ENCODE peak calls at places on chromosomes 5 and 9, in four cellular contexts. K is Panc1, I is tibial artery, B is OCI-LY7. U is an unnamed sample.
A peak's percentile ranks its signal among the peaks of the same experiment; 100 is the strongest.

GRCh38 chr5:94111209-94112004 is 370.0 kb upstream of the POU5F2 start:
- DNase-seq in K (peak; percentile 77), I (peak; percentile 97), B (peak; percentile 95), U (peak; percentile 94)

GRCh38 chr9:121652037-121652837 is 803 bp downstream of the DAB2IP start:
- DNase-seq in B (no peak), K (no peak), I (no peak), U (no peak)

GRCh38 chr5:90518666-90519065 is 10.7 kb downstream of the LYSMD3 start:
- DNase-seq in K (no peak), B (peak; percentile 5), I (no peak), U (no peak)

GRCh38 chr5:2550479-2550878 is 201.0 kb downstream of the IRX2 start:
- DNase-seq in B (no peak), K (no peak), I (no peak), U (no peak)

GRCh38 chr9:89536145-89536574 is 38.2 kb upstream of the SEMA4D start:
- DNase-seq in K (no peak), B (no peak), I (no peak), U (no peak)

GRCh38 chr9:5178126-5178805 is 7.2 kb downstream of the INSL6 start:
- DNase-seq in I (no peak), B (no peak), K (no peak), U (no peak)

GRCh38 chr5:132876020-132876759 is 2.7 kb downstream of the LEAP2 start:
- DNase-seq in K (no peak), B (no peak), I (no peak), U (no peak)

GRCh38 chr5:165310031-165310430 is 1804.6 kb downstream of the MAT2B start:
- DNase-seq in I (no peak), K (no peak), B (no peak), U (no peak)

GRCh38 chr9:81490605-81491331 is 198.6 kb downstream of the TLE1 start:
- DNase-seq in I (no peak), K (no peak), B (no peak), U (peak; percentile 76)

GRCh38 chr5:133472829-133473228 is 139.5 kb downstream of the FSTL4 start:
- DNase-seq in K (no peak), B (no peak), I (no peak), U (no peak)

GRCh38 chr5:132074772-132075718 is 1.5 kb downstream of the CSF2 start:
- DNase-seq in K (no peak), B (no peak), I (no peak), U (no peak)

GRCh38 chr9:74497750-74498615 is 848 bp downstream of the RORB start:
- DNase-seq in I (peak; percentile 68), B (no peak), K (no peak), U (no peak)

GRCh38 chr5:116938488-116938887 is 363.9 kb upstream of the SEMA6A start:
- DNase-seq in B (no peak), I (no peak), K (no peak), U (no peak)

GRCh38 chr9:6620796-6621195 is 24.7 kb downstream of the GLDC start:
- DNase-seq in K (no peak), I (no peak), B (no peak), U (no peak)

GRCh38 chr9:88429595-88430430 is 41.6 kb downstream of the SPIN1 start:
- DNase-seq in B (no peak), I (no peak), K (no peak), U (no peak)

GRCh38 chr5:6583049-6583880 is 49.6 kb downstream of the NSUN2 start:
- DNase-seq in B (no peak), K (no peak), I (no peak), U (no peak)

GRCh38 chr9:136545966-136546696 is at the start of gene NOTCH1:
- DNase-seq in B (peak; percentile 91), K (no peak), I (peak; percentile 98), U (peak; percentile 47)

GRCh38 chr5:13941468-13941867 is 3.0 kb downstream of the DNAH5 start:
- DNase-seq in I (no peak), K (no peak), B (no peak), U (no peak)

GRCh38 chr9:136293476-136294077 is 10.3 kb downstream of the CCDC187 start:
- DNase-seq in B (no peak), I (no peak), K (no peak), U (no peak)

GRCh38 chr9:89757776-89758528 is 153.1 kb downstream of the GADD45G start:
- DNase-seq in K (no peak), B (no peak), I (no peak), U (no peak)

GRCh38 chr5:134249469-134250379 is 23.9 kb upstream of the PPP2CA start:
- DNase-seq in I (no peak), B (no peak), K (no peak), U (no peak)

GRCh38 chr9:12818431-12819000 is 43.7 kb downstream of the LURAP1L start:
- DNase-seq in B (no peak), I (no peak), K (no peak), U (no peak)

GRCh38 chr9:26770821-26771220 is 121.8 kb downstream of the CAAP1 start:
- DNase-seq in K (no peak), I (no peak), B (no peak), U (no peak)

GRCh38 chr5:132283423-132284043 is 10.7 kb upstream of the SLC22A4 start:
- DNase-seq in K (no peak), B (peak; percentile 15), I (no peak), U (no peak)

GRCh38 chr5:458547-459353 is 15.8 kb downstream of the EXOC3 start:
- DNase-seq in I (peak; percentile 65), B (no peak), K (no peak), U (peak; percentile 75)

GRCh38 chr9:125908138-125908537 is 161.0 kb downstream of the PBX3 start:
- DNase-seq in B (no peak), K (no peak), I (no peak), U (no peak)

GRCh38 chr5:124740991-124741583 is 5.4 kb downstream of the ZNF608 start:
- DNase-seq in B (peak; percentile 59), I (no peak), K (no peak), U (no peak)

GRCh38 chr9:74753650-74754049 is 134.1 kb downstream of the TRPM6 start:
- DNase-seq in B (no peak), K (no peak), I (no peak), U (peak; percentile 7)

GRCh38 chr5:147391781-147392180 is 118.1 kb downstream of the DPYSL3 start:
- DNase-seq in K (peak; percentile 33), B (peak; percentile 2), I (peak; percentile 77), U (peak; percentile 65)

GRCh38 chr5:108953940-108954339 is 206.2 kb downstream of the FER start:
- DNase-seq in K (no peak), B (no peak), I (no peak), U (no peak)

GRCh38 chr5:78541058-78541624 is 107.4 kb downstream of the LHFPL2 start:
- DNase-seq in I (no peak), B (no peak), K (no peak), U (no peak)

GRCh38 chr9:101485873-101486692 is 47.6 kb upstream of the RNF20 start:
- DNase-seq in I (peak; percentile 69), K (no peak), B (no peak), U (no peak)

GRCh38 chr9:38357350-38358114 is 35.0 kb upstream of the ALDH1B1 start:
- DNase-seq in I (peak; percentile 35), K (no peak), B (no peak), U (no peak)

GRCh38 chr5:43425965-43426364 is 13.8 kb upstream of the CCL28 start:
- DNase-seq in B (no peak), K (no peak), I (peak; percentile 67), U (peak; percentile 54)

GRCh38 chr9:76216161-76216649 is 178.0 kb downstream of the RFK start:
- DNase-seq in I (no peak), K (no peak), B (no peak), U (peak; percentile 66)

DNA sequence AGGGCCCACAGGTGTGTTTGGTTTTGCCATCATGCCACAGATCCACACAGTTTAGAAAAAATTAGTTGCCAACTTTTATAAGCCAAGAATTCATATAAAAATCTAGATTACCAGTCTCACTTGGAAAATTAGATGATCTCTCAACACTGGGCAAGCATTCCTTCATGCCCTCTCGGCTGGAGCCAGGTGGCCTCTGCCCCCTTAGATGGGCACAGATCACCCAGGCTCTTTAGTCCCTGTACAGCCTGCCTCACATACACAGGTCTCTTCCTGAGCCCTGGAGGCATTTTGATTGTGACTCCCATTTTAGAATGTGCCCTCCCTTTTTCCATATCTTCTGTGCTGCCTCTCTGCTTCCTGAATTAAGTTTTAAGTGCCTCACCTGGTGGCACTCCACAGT is 20.0 kb downstream of the ACO1 start:
- DNase-seq in K (no peak), I (no peak), B (no peak), U (no peak)
- H3K36me3 ChIP-seq in K (peaks cover 9% of the 10 kb centered on the region), I (peaks cover 47% of the 10 kb centered on the region), B (peaks cover 6% of the 10 kb centered on the region), U (peaks cover 2% of the 10 kb centered on the region)

DNA sequence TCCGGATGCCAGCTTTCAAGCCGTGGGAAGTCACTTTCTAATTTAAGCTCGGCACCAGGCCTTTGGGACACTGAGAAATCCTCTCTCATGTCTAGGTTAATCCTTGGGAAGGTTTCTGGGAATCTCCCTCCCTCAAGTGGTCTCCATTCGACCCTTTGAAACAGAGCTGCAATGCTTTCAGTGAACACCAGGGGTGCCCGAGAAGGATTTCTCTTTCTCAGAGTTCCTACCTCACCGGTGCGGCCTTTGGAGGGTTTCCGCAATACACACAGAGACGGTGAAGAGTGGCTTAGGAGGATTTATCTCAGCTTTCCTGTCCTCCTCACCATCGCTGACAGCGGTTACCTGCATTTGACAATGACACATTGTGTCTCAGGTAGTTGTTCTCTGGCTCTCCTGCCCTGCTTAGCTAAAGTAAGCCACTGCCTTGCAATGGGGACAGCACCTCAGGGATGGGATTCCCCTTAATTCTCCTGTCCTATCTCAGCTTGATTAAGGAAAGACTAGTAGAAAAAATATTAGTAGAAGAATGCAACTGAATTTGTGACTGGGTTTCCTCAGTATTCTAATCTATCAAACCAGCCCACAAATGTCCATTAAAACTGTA is 180.6 kb downstream of the GABRG2 start:
- DNase-seq in K (no peak), B (peak; percentile 3), I (no peak), U (no peak)
- TF ChIP-seq CTCF in K (peak; percentile 55), B (peak; percentile 65), I (no peak), U (peak; percentile 39)

GRCh38 chr9:96249746-96250145 is 52.2 kb downstream of the HSD17B3 start:
- DNase-seq in I (no peak), B (no peak), K (no peak), U (no peak)
- H3K36me3 ChIP-seq in I (no peaks in the 10 kb centered on the region), B (no peaks in the 10 kb centered on the region), K (no peaks in the 10 kb centered on the region), U (no peaks in the 10 kb centered on the region)

GRCh38 chr5:143019157-143019556 is 249.0 kb downstream of the ARHGAP26 start:
- DNase-seq in B (no peak), I (no peak), K (no peak), U (no peak)

GRCh38 chr5:143017992-143018391 is 247.8 kb downstream of the ARHGAP26 start:
- DNase-seq in I (no peak), B (no peak), K (no peak), U (no peak)

GRCh38 chr5:143019614-143020515 is 249.7 kb downstream of the ARHGAP26 start:
- DNase-seq in I (no peak), B (no peak), K (no peak), U (no peak)

GRCh38 chr5:143014017-143014651 is 244.0 kb downstream of the ARHGAP26 start:
- DNase-seq in I (no peak), K (no peak), B (peak; percentile 45), U (no peak)

DNA sequence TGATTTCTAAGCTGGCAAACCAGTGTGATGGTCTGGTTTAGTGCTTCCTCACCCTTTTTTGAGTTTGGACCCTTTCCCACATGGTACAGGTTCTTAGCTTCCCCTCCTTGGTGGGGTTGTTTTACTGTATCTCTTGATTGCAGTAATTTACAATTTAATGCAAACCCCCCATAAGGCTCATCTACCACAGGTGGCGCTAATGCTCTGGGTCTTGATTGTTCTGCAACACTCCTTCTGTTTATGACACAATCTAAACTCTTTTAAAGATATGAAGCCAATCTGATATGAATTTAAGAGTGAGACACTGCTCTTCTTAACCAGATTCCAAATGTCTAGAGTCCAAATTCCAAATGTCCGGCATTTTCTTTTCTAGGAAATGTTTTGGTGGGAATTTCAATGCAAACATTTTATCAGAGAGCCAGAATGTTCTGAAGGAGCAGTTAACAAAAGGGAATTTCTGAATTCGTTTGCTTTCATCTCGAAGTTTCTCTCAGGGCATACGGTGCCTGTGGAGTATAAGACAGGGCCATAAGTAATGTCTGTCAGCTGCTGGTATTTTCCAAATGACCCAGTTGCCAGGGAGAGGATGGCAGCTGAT is 246.7 kb downstream of the ARHGAP26 start:
- DNase-seq in B (peak; percentile 72), K (no peak), I (no peak), U (no peak)
- TF ChIP-seq CTCF in B (peak; percentile 83), K (peak; percentile 60), I (no peak), U (peak; percentile 31)

U was measured in kidney epithelial cell.